ENCODE peak calls at places on chromosomes 13 and 19, in seven cellular contexts. One of them, this sample, is unnamed.

GRCh38 chr19:45408830-45409593 is 2.6 kb downstream of the POLR1G start:
- DNase-seq in tibial nerve: no peak
- DNase-seq in activated CD4-positive, alpha-beta T cell treated with anti-CD3 and anti-CD28 coated beads, Interleukin-2, amount 50 U/mL, for 1 hour: no peak
- DNase-seq in cardiac muscle cell: no peak
- DNase-seq in SIG-M5: no peak
- DNase-seq in CD4-positive, alpha-beta T cell: no peak
- DNase-seq in substantia nigra: no peak
- DNase-seq in this sample: no peak

GRCh38 chr13:77779461-77780272 is 82.2 kb downstream of the SLAIN1 start:
- DNase-seq in substantia nigra: peak
- DNase-seq in CD4-positive, alpha-beta T cell: no peak
- DNase-seq in tibial nerve: no peak
- DNase-seq in SIG-M5: peak
- DNase-seq in cardiac muscle cell: peak
- DNase-seq in activated CD4-positive, alpha-beta T cell treated with anti-CD3 and anti-CD28 coated beads, Interleukin-2, amount 50 U/mL, for 1 hour: no peak
- DNase-seq in this sample: no peak

GRCh38 chr19:9789066-9789465 is 20.5 kb upstream of the ZNF846 start:
- DNase-seq in activated CD4-positive, alpha-beta T cell treated with anti-CD3 and anti-CD28 coated beads, Interleukin-2, amount 50 U/mL, for 1 hour: no peak
- DNase-seq in cardiac muscle cell: no peak
- DNase-seq in CD4-positive, alpha-beta T cell: no peak
- DNase-seq in tibial nerve: no peak
- DNase-seq in SIG-M5: no peak
- DNase-seq in substantia nigra: no peak
- DNase-seq in this sample: no peak

GRCh38 chr19:3176715-3177501 is 1.7 kb upstream of the S1PR4 start:
- DNase-seq in activated CD4-positive, alpha-beta T cell treated with anti-CD3 and anti-CD28 coated beads, Interleukin-2, amount 50 U/mL, for 1 hour: peak
- DNase-seq in CD4-positive, alpha-beta T cell: peak
- DNase-seq in substantia nigra: no peak
- DNase-seq in cardiac muscle cell: no peak
- DNase-seq in SIG-M5: no peak
- DNase-seq in tibial nerve: no peak
- DNase-seq in this sample: peak

GRCh38 chr19:5903054-5903501 is 512 bp downstream of the NDUFA11 start:
- DNase-seq in cardiac muscle cell: peak
- DNase-seq in SIG-M5: no peak
- DNase-seq in tibial nerve: no peak
- DNase-seq in activated CD4-positive, alpha-beta T cell treated with anti-CD3 and anti-CD28 coated beads, Interleukin-2, amount 50 U/mL, for 1 hour: no peak
- DNase-seq in CD4-positive, alpha-beta T cell: no peak
- DNase-seq in substantia nigra: no peak
- DNase-seq in this sample: no peak

GRCh38 chr13:94327318-94327717 is 152.2 kb downstream of the DCT start:
- DNase-seq in substantia nigra: no peak
- DNase-seq in CD4-positive, alpha-beta T cell: no peak
- DNase-seq in cardiac muscle cell: no peak
- DNase-seq in tibial nerve: no peak
- DNase-seq in activated CD4-positive, alpha-beta T cell treated with anti-CD3 and anti-CD28 coated beads, Interleukin-2, amount 50 U/mL, for 1 hour: no peak
- DNase-seq in SIG-M5: no peak
- DNase-seq in this sample: no peak

GRCh38 chr13:114128624-114129522 is 3.5 kb downstream of the RASA3 start:
- DNase-seq in SIG-M5: peak
- DNase-seq in tibial nerve: peak
- DNase-seq in cardiac muscle cell: no peak
- DNase-seq in activated CD4-positive, alpha-beta T cell treated with anti-CD3 and anti-CD28 coated beads, Interleukin-2, amount 50 U/mL, for 1 hour: peak
- DNase-seq in substantia nigra: peak
- DNase-seq in CD4-positive, alpha-beta T cell: peak
- DNase-seq in this sample: peak

GRCh38 chr13:23752111-23753001 is 136.8 kb downstream of the MIPEP start:
- DNase-seq in CD4-positive, alpha-beta T cell: no peak
- DNase-seq in substantia nigra: no peak
- DNase-seq in tibial nerve: no peak
- DNase-seq in SIG-M5: no peak
- DNase-seq in activated CD4-positive, alpha-beta T cell treated with anti-CD3 and anti-CD28 coated beads, Interleukin-2, amount 50 U/mL, for 1 hour: no peak
- DNase-seq in cardiac muscle cell: no peak
- DNase-seq in this sample: no peak

GRCh38 chr19:29054886-29055675 is 157.9 kb downstream of the UQCRFS1 start:
- DNase-seq in tibial nerve: no peak
- DNase-seq in cardiac muscle cell: no peak
- DNase-seq in CD4-positive, alpha-beta T cell: no peak
- DNase-seq in activated CD4-positive, alpha-beta T cell treated with anti-CD3 and anti-CD28 coated beads, Interleukin-2, amount 50 U/mL, for 1 hour: no peak
- DNase-seq in SIG-M5: no peak
- DNase-seq in substantia nigra: no peak
- DNase-seq in this sample: no peak

GRCh38 chr19:50362030-50362412 is 3.4 kb downstream of the NAPSA start:
- DNase-seq in substantia nigra: no peak
- DNase-seq in tibial nerve: no peak
- DNase-seq in activated CD4-positive, alpha-beta T cell treated with anti-CD3 and anti-CD28 coated beads, Interleukin-2, amount 50 U/mL, for 1 hour: no peak
- DNase-seq in cardiac muscle cell: no peak
- DNase-seq in CD4-positive, alpha-beta T cell: no peak
- DNase-seq in SIG-M5: no peak
- DNase-seq in this sample: no peak

GRCh38 chr13:93767917-93768422 is 541.4 kb downstream of the GPC6 start:
- DNase-seq in cardiac muscle cell: no peak
- DNase-seq in activated CD4-positive, alpha-beta T cell treated with anti-CD3 and anti-CD28 coated beads, Interleukin-2, amount 50 U/mL, for 1 hour: no peak
- DNase-seq in SIG-M5: no peak
- DNase-seq in tibial nerve: no peak
- DNase-seq in substantia nigra: no peak
- DNase-seq in CD4-positive, alpha-beta T cell: no peak
- DNase-seq in this sample: no peak

GRCh38 chr19:48963371-48964204 is 1.5 kb upstream of the FTL start:
- DNase-seq in tibial nerve: peak
- DNase-seq in CD4-positive, alpha-beta T cell: no peak
- DNase-seq in cardiac muscle cell: peak
- DNase-seq in SIG-M5: no peak
- DNase-seq in activated CD4-positive, alpha-beta T cell treated with anti-CD3 and anti-CD28 coated beads, Interleukin-2, amount 50 U/mL, for 1 hour: peak
- DNase-seq in substantia nigra: peak
- DNase-seq in this sample: peak

GRCh38 chr19:39407644-39408391 is 1.2 kb downstream of the ZFP36 start:
- DNase-seq in activated CD4-positive, alpha-beta T cell treated with anti-CD3 and anti-CD28 coated beads, Interleukin-2, amount 50 U/mL, for 1 hour: peak
- DNase-seq in CD4-positive, alpha-beta T cell: peak
- DNase-seq in substantia nigra: no peak
- DNase-seq in cardiac muscle cell: no peak
- DNase-seq in SIG-M5: no peak
- DNase-seq in tibial nerve: no peak
- DNase-seq in this sample: peak

GRCh38 chr19:7869453-7869909 is 4.7 kb downstream of the PRR36 start:
- DNase-seq in cardiac muscle cell: peak
- DNase-seq in SIG-M5: no peak
- DNase-seq in activated CD4-positive, alpha-beta T cell treated with anti-CD3 and anti-CD28 coated beads, Interleukin-2, amount 50 U/mL, for 1 hour: peak
- DNase-seq in tibial nerve: no peak
- DNase-seq in substantia nigra: peak
- DNase-seq in CD4-positive, alpha-beta T cell: peak
- DNase-seq in this sample: no peak

GRCh38 chr13:66803759-66804456 is 426.2 kb downstream of the PCDH9 start:
- DNase-seq in tibial nerve: no peak
- DNase-seq in activated CD4-positive, alpha-beta T cell treated with anti-CD3 and anti-CD28 coated beads, Interleukin-2, amount 50 U/mL, for 1 hour: no peak
- DNase-seq in CD4-positive, alpha-beta T cell: no peak
- DNase-seq in substantia nigra: no peak
- DNase-seq in SIG-M5: no peak
- DNase-seq in cardiac muscle cell: no peak
- DNase-seq in this sample: no peak

GRCh38 chr19:46610413-46610775 is 9.3 kb downstream of the CALM3 start:
- DNase-seq in cardiac muscle cell: no peak
- DNase-seq in activated CD4-positive, alpha-beta T cell treated with anti-CD3 and anti-CD28 coated beads, Interleukin-2, amount 50 U/mL, for 1 hour: no peak
- DNase-seq in tibial nerve: peak
- DNase-seq in SIG-M5: no peak
- DNase-seq in substantia nigra: no peak
- DNase-seq in CD4-positive, alpha-beta T cell: no peak
- DNase-seq in this sample: peak

GRCh38 chr13:24746618-24747247 is 17.2 kb upstream of the RNF17 start:
- DNase-seq in substantia nigra: no peak
- DNase-seq in activated CD4-positive, alpha-beta T cell treated with anti-CD3 and anti-CD28 coated beads, Interleukin-2, amount 50 U/mL, for 1 hour: no peak
- DNase-seq in tibial nerve: no peak
- DNase-seq in SIG-M5: no peak
- DNase-seq in CD4-positive, alpha-beta T cell: no peak
- DNase-seq in cardiac muscle cell: peak
- DNase-seq in this sample: no peak

GRCh38 chr13:101211261-101211660 is 205.0 kb downstream of the NALCN start:
- DNase-seq in SIG-M5: no peak
- DNase-seq in activated CD4-positive, alpha-beta T cell treated with anti-CD3 and anti-CD28 coated beads, Interleukin-2, amount 50 U/mL, for 1 hour: no peak
- DNase-seq in tibial nerve: no peak
- DNase-seq in CD4-positive, alpha-beta T cell: no peak
- DNase-seq in cardiac muscle cell: no peak
- DNase-seq in substantia nigra: no peak
- DNase-seq in this sample: no peak

GRCh38 chr13:27038323-27038722 is 133.3 kb downstream of the USP12 start:
- DNase-seq in activated CD4-positive, alpha-beta T cell treated with anti-CD3 and anti-CD28 coated beads, Interleukin-2, amount 50 U/mL, for 1 hour: no peak
- DNase-seq in CD4-positive, alpha-beta T cell: no peak
- DNase-seq in SIG-M5: no peak
- DNase-seq in tibial nerve: no peak
- DNase-seq in substantia nigra: no peak
- DNase-seq in cardiac muscle cell: no peak
- DNase-seq in this sample: no peak

GRCh38 chr19:39098365-39099269 is 14.4 kb downstream of the ACP7 start:
- DNase-seq in SIG-M5: no peak
- DNase-seq in substantia nigra: no peak
- DNase-seq in activated CD4-positive, alpha-beta T cell treated with anti-CD3 and anti-CD28 coated beads, Interleukin-2, amount 50 U/mL, for 1 hour: no peak
- DNase-seq in cardiac muscle cell: no peak
- DNase-seq in tibial nerve: no peak
- DNase-seq in CD4-positive, alpha-beta T cell: no peak
- DNase-seq in this sample: no peak

GRCh38 chr13:44159633-44160279 is 213.9 kb upstream of the SERP2 start:
- DNase-seq in CD4-positive, alpha-beta T cell: no peak
- DNase-seq in tibial nerve: no peak
- DNase-seq in SIG-M5: no peak
- DNase-seq in cardiac muscle cell: no peak
- DNase-seq in substantia nigra: no peak
- DNase-seq in activated CD4-positive, alpha-beta T cell treated with anti-CD3 and anti-CD28 coated beads, Interleukin-2, amount 50 U/mL, for 1 hour: no peak
- DNase-seq in this sample: no peak

GRCh38 chr13:39273953-39274352 is 235.7 kb downstream of the NHLRC3 start:
- DNase-seq in SIG-M5: no peak
- DNase-seq in activated CD4-positive, alpha-beta T cell treated with anti-CD3 and anti-CD28 coated beads, Interleukin-2, amount 50 U/mL, for 1 hour: no peak
- DNase-seq in substantia nigra: no peak
- DNase-seq in tibial nerve: no peak
- DNase-seq in cardiac muscle cell: peak
- DNase-seq in CD4-positive, alpha-beta T cell: no peak
- DNase-seq in this sample: no peak

GRCh38 chr13:27182844-27183497 is 11.4 kb upstream of the USP12 start:
- DNase-seq in CD4-positive, alpha-beta T cell: no peak
- DNase-seq in activated CD4-positive, alpha-beta T cell treated with anti-CD3 and anti-CD28 coated beads, Interleukin-2, amount 50 U/mL, for 1 hour: no peak
- DNase-seq in cardiac muscle cell: peak
- DNase-seq in tibial nerve: no peak
- DNase-seq in substantia nigra: no peak
- DNase-seq in SIG-M5: no peak
- DNase-seq in this sample: peak

GRCh38 chr13:99429670-99430069 is 71.6 kb upstream of the TM9SF2 start:
- DNase-seq in CD4-positive, alpha-beta T cell: no peak
- DNase-seq in SIG-M5: no peak
- DNase-seq in activated CD4-positive, alpha-beta T cell treated with anti-CD3 and anti-CD28 coated beads, Interleukin-2, amount 50 U/mL, for 1 hour: no peak
- DNase-seq in substantia nigra: no peak
- DNase-seq in tibial nerve: no peak
- DNase-seq in cardiac muscle cell: no peak
- DNase-seq in this sample: no peak

GRCh38 chr13:65470781-65471180 is 1759.4 kb downstream of the PCDH9 start:
- DNase-seq in cardiac muscle cell: no peak
- DNase-seq in CD4-positive, alpha-beta T cell: no peak
- DNase-seq in SIG-M5: no peak
- DNase-seq in activated CD4-positive, alpha-beta T cell treated with anti-CD3 and anti-CD28 coated beads, Interleukin-2, amount 50 U/mL, for 1 hour: no peak
- DNase-seq in substantia nigra: no peak
- DNase-seq in tibial nerve: no peak
- DNase-seq in this sample: no peak

GRCh38 chr19:343941-344624 is 513 bp downstream of the MIER2 start:
- DNase-seq in activated CD4-positive, alpha-beta T cell treated with anti-CD3 and anti-CD28 coated beads, Interleukin-2, amount 50 U/mL, for 1 hour: peak
- DNase-seq in CD4-positive, alpha-beta T cell: peak
- DNase-seq in SIG-M5: no peak
- DNase-seq in tibial nerve: no peak
- DNase-seq in cardiac muscle cell: peak
- DNase-seq in substantia nigra: peak
- DNase-seq in this sample: peak

GRCh38 chr19:18319591-18320135 is 3.2 kb downstream of the LSM4 start:
- DNase-seq in activated CD4-positive, alpha-beta T cell treated with anti-CD3 and anti-CD28 coated beads, Interleukin-2, amount 50 U/mL, for 1 hour: no peak
- DNase-seq in tibial nerve: no peak
- DNase-seq in cardiac muscle cell: no peak
- DNase-seq in CD4-positive, alpha-beta T cell: no peak
- DNase-seq in SIG-M5: no peak
- DNase-seq in substantia nigra: no peak
- DNase-seq in this sample: peak

GRCh38 chr13:106524108-106524507 is 11.4 kb downstream of the EFNB2 start:
- DNase-seq in CD4-positive, alpha-beta T cell: no peak
- DNase-seq in cardiac muscle cell: no peak
- DNase-seq in substantia nigra: no peak
- DNase-seq in tibial nerve: no peak
- DNase-seq in activated CD4-positive, alpha-beta T cell treated with anti-CD3 and anti-CD28 coated beads, Interleukin-2, amount 50 U/mL, for 1 hour: no peak
- DNase-seq in SIG-M5: no peak
- DNase-seq in this sample: no peak

GRCh38 chr13:52387721-52388120 is 18.3 kb downstream of the THSD1 start:
- DNase-seq in SIG-M5: no peak
- DNase-seq in CD4-positive, alpha-beta T cell: no peak
- DNase-seq in cardiac muscle cell: no peak
- DNase-seq in substantia nigra: no peak
- DNase-seq in activated CD4-positive, alpha-beta T cell treated with anti-CD3 and anti-CD28 coated beads, Interleukin-2, amount 50 U/mL, for 1 hour: no peak
- DNase-seq in tibial nerve: no peak
- DNase-seq in this sample: no peak

GRCh38 chr19:5211217-5211822 is 129.3 kb downstream of the PTPRS start:
- DNase-seq in cardiac muscle cell: no peak
- DNase-seq in substantia nigra: no peak
- DNase-seq in SIG-M5: no peak
- DNase-seq in CD4-positive, alpha-beta T cell: no peak
- DNase-seq in activated CD4-positive, alpha-beta T cell treated with anti-CD3 and anti-CD28 coated beads, Interleukin-2, amount 50 U/mL, for 1 hour: no peak
- DNase-seq in tibial nerve: no peak
- DNase-seq in this sample: no peak

GRCh38 chr19:38034153-38034835 is 127.3 kb downstream of the SIPA1L3 start:
- DNase-seq in substantia nigra: no peak
- DNase-seq in SIG-M5: no peak
- DNase-seq in CD4-positive, alpha-beta T cell: no peak
- DNase-seq in tibial nerve: no peak
- DNase-seq in activated CD4-positive, alpha-beta T cell treated with anti-CD3 and anti-CD28 coated beads, Interleukin-2, amount 50 U/mL, for 1 hour: no peak
- DNase-seq in cardiac muscle cell: no peak
- DNase-seq in this sample: peak